ENCODE peak calls at places on chromosomes 11 and 22, in five cellular contexts. H is HCT116, R is HepG2, K is GM12878, B is upper lobe of left lung. O is an unnamed sample. For H3K4me1, the result is how much of the 10 kb centered on the place peaks cover.

GRCh38 chr22:30073743-30074142 is 6.5 kb upstream of the HORMAD2 start:
- ATAC-seq in H (no peak), K (no peak), B (no peak), R (no peak), O (no peak)

GRCh38 chr11:116895053-116895757 is 57.8 kb upstream of the APOA1 start:
- ATAC-seq in R (peak), H (peak), B (peak), K (no peak), O (no peak)

GRCh38 chr11:1271927-1272326 is 37.5 kb downstream of the TOLLIP start:
- ATAC-seq in B (no peak), R (no peak), H (no peak), K (no peak), O (no peak)

GRCh38 chr11:78744202-78744601 is 169.5 kb upstream of the NARS2 start:
- ATAC-seq in K (no peak), B (no peak), R (no peak), H (no peak), O (no peak)

GRCh38 chr22:25282346-25282670 is 62.9 kb downstream of the CRYBB2 start:
- ATAC-seq in R (no peak), H (no peak), K (no peak), B (no peak), O (no peak)

GRCh38 chr11:91932151-91932821 is 292.3 kb upstream of the FAT3 start:
- ATAC-seq in K (no peak), B (peak), H (no peak), R (no peak), O (no peak)

GRCh38 chr11:27699242-27699925 is 871 bp downstream of the BDNF start:
- ATAC-seq in R (peak), B (peak), K (peak), H (peak), O (peak)

GRCh38 chr11:6388747-6389146 is 1.5 kb upstream of the SMPD1 start:
- ATAC-seq in K (no peak), B (no peak), R (no peak), H (no peak), O (no peak)

GRCh38 chr11:69580529-69580928 is 60.4 kb upstream of the CCND1 start:
- ATAC-seq in B (no peak), H (no peak), R (no peak), K (no peak), O (no peak)

GRCh38 chr11:128409476-128409875 is 177.9 kb downstream of the ETS1 start:
- ATAC-seq in K (no peak), H (no peak), R (no peak), B (no peak), O (no peak)

GRCh38 chr22:46537221-46537945 is at the start of gene CELSR1:
- ATAC-seq in K (peak), H (peak), R (no peak), B (peak), O (peak)
- H3K4me1 ChIP-seq in K (under half), H (under half), R (under half), B (under half), O (under half)

GRCh38 chr11:118003021-118003423 is 16.8 kb downstream of the IL10RA start:
- ATAC-seq in B (no peak), K (peak), H (no peak), R (no peak), O (no peak)
- TF ChIP-seq POLR2A in B (no peak), K (no peak), H (no peak), R (no peak), O (no peak)

GRCh38 chr11:77634724-77635123 is 2.9 kb downstream of the CLNS1A start:
- ATAC-seq in B (no peak), H (no peak), K (no peak), R (no peak), O (no peak)
- TF ChIP-seq POLR2AphosphoS5 in B (no peak), H (no peak), K (no peak), R (no peak), O (no peak)

GRCh38 chr11:63970902-63971301 is 3.5 kb upstream of the COX8A start:
- ATAC-seq in B (no peak), R (no peak), H (no peak), K (no peak), O (no peak)
- H3K4me1 ChIP-seq in B (under half), R (under half), H (under half), K (under half), O (under half)

O was measured in gastroesophageal sphincter.